ENCODE peak calls at places on chromosomes 3 and 15, in four cellular contexts. One of them, this sample, is unnamed.

GRCh38 chr15:50260969-50261496 is 4.5 kb downstream of the HDC start:
- DNase-seq in HL-60: no peak
- DNase-seq in GM12878: no peak
- DNase-seq in K562: peak
- DNase-seq in this sample: no peak

GRCh38 chr3:55200916-55201315 is 273.1 kb upstream of the LRTM1 start:
- DNase-seq in HL-60: no peak
- DNase-seq in GM12878: no peak
- DNase-seq in K562: no peak
- DNase-seq in this sample: no peak

GRCh38 chr3:81497565-81497964 is 263.9 kb downstream of the GBE1 start:
- DNase-seq in HL-60: no peak
- DNase-seq in GM12878: no peak
- DNase-seq in K562: no peak
- DNase-seq in this sample: no peak

GRCh38 chr3:192156382-192156781 is 571.0 kb downstream of the FGF12 start:
- DNase-seq in HL-60: no peak
- DNase-seq in GM12878: no peak
- DNase-seq in K562: no peak
- DNase-seq in this sample: no peak

GRCh38 chr15:64865998-64866520 is 24.3 kb downstream of the PLEKHO2 start:
- DNase-seq in HL-60: no peak
- DNase-seq in GM12878: no peak
- DNase-seq in K562: no peak
- DNase-seq in this sample: no peak

GRCh38 chr3:74066456-74066855 is 441.7 kb upstream of the PDZRN3 start:
- DNase-seq in HL-60: no peak
- DNase-seq in GM12878: no peak
- DNase-seq in K562: no peak
- DNase-seq in this sample: no peak

GRCh38 chr15:44033894-44034293 is 161.2 kb downstream of the FRMD5 start:
- DNase-seq in HL-60: no peak
- DNase-seq in GM12878: no peak
- DNase-seq in K562: no peak
- DNase-seq in this sample: no peak

GRCh38 chr3:142448424-142448823 is 587 bp upstream of the XRN1 start:
- DNase-seq in HL-60: no peak
- DNase-seq in GM12878: no peak
- DNase-seq in K562: peak
- DNase-seq in this sample: no peak

GRCh38 chr3:3610581-3611298 is 188.5 kb upstream of the LRRN1 start:
- DNase-seq in HL-60: no peak
- DNase-seq in GM12878: no peak
- DNase-seq in K562: no peak
- DNase-seq in this sample: no peak

GRCh38 chr15:63856711-63857458 is 23.1 kb upstream of the HERC1 start:
- DNase-seq in HL-60: no peak
- DNase-seq in GM12878: no peak
- DNase-seq in K562: no peak
- DNase-seq in this sample: no peak

GRCh38 chr3:182954553-182954952 is 25.8 kb downstream of the DCUN1D1 start:
- DNase-seq in HL-60: no peak
- DNase-seq in GM12878: no peak
- DNase-seq in K562: no peak
- DNase-seq in this sample: no peak

GRCh38 chr15:59315914-59316428 is 56.7 kb downstream of the MYO1E start:
- DNase-seq in HL-60: no peak
- DNase-seq in GM12878: no peak
- DNase-seq in K562: no peak
- DNase-seq in this sample: no peak

GRCh38 chr3:136142592-136142991 is 53.5 kb downstream of the MSL2 start:
- DNase-seq in HL-60: no peak
- DNase-seq in GM12878: no peak
- DNase-seq in K562: no peak
- DNase-seq in this sample: no peak

GRCh38 chr3:8976540-8977182 is 13.4 kb upstream of the RAD18 start:
- DNase-seq in HL-60: no peak
- DNase-seq in GM12878: no peak
- DNase-seq in K562: no peak
- DNase-seq in this sample: no peak

GRCh38 chr15:34043391-34043790 is 4.4 kb upstream of the AVEN start:
- DNase-seq in HL-60: no peak
- DNase-seq in GM12878: no peak
- DNase-seq in K562: no peak
- DNase-seq in this sample: no peak

GRCh38 chr3:188881954-188882641 is 289.7 kb upstream of the TPRG1 start:
- DNase-seq in HL-60: no peak
- DNase-seq in GM12878: no peak
- DNase-seq in K562: no peak
- DNase-seq in this sample: no peak

GRCh38 chr15:30922469-30923311 is 19.0 kb downstream of the FAN1 start:
- DNase-seq in HL-60: no peak
- DNase-seq in GM12878: no peak
- DNase-seq in K562: no peak
- DNase-seq in this sample: no peak

GRCh38 chr3:12340506-12340905 is 51.6 kb downstream of the PPARG start:
- DNase-seq in HL-60: no peak
- DNase-seq in GM12878: no peak
- DNase-seq in K562: no peak
- DNase-seq in this sample: no peak

GRCh38 chr15:68797589-68798377 is 22.9 kb downstream of the ANP32A start:
- DNase-seq in HL-60: no peak
- DNase-seq in GM12878: no peak
- DNase-seq in K562: peak
- DNase-seq in this sample: no peak

GRCh38 chr15:46151786-46152185 is 517.0 kb downstream of the SQOR start:
- DNase-seq in HL-60: no peak
- DNase-seq in GM12878: no peak
- DNase-seq in K562: no peak
- DNase-seq in this sample: no peak

GRCh38 chr3:29183346-29184087 is 97.4 kb upstream of the RBMS3 start:
- DNase-seq in HL-60: no peak
- DNase-seq in GM12878: no peak
- DNase-seq in K562: no peak
- DNase-seq in this sample: no peak

GRCh38 chr3:158106773-158107461 is 697 bp upstream of the SHOX2 start:
- DNase-seq in HL-60: no peak
- DNase-seq in GM12878: no peak
- DNase-seq in K562: no peak
- DNase-seq in this sample: no peak

GRCh38 chr15:57505949-57506391 is 85.7 kb upstream of the MYZAP start:
- DNase-seq in HL-60: no peak
- DNase-seq in GM12878: no peak
- DNase-seq in K562: no peak
- DNase-seq in this sample: no peak

GRCh38 chr15:68500363-68501317 is 68.7 kb upstream of the ITGA11 start:
- DNase-seq in HL-60: no peak
- DNase-seq in GM12878: no peak
- DNase-seq in K562: no peak
- DNase-seq in this sample: no peak

GRCh38 chr3:43759297-43759782 is 68.6 kb downstream of the ABHD5 start:
- DNase-seq in HL-60: no peak
- DNase-seq in GM12878: no peak
- DNase-seq in K562: peak
- DNase-seq in this sample: no peak

GRCh38 chr3:98972155-98972554 is 70.7 kb upstream of the DCBLD2 start:
- DNase-seq in HL-60: no peak
- DNase-seq in GM12878: no peak
- DNase-seq in K562: no peak
- DNase-seq in this sample: no peak
- TF ChIP-seq POLR2AphosphoS5 in HL-60: no peak
- TF ChIP-seq POLR2AphosphoS5 in GM12878: no peak
- TF ChIP-seq POLR2AphosphoS5 in K562: no peak
- TF ChIP-seq POLR2AphosphoS5 in this sample: no peak

GRCh38 chr3:172646439-172647015 is 64.3 kb downstream of the NCEH1 start:
- DNase-seq in HL-60: no peak
- DNase-seq in GM12878: no peak
- DNase-seq in K562: no peak
- DNase-seq in this sample: no peak
- TF ChIP-seq SPI1 in HL-60: no peak
- TF ChIP-seq SPI1 in GM12878: no peak
- TF ChIP-seq SPI1 in K562: no peak
- TF ChIP-seq SPI1 in this sample: no peak

GRCh38 chr3:77207753-77208152 is 167.9 kb downstream of the ROBO2 start:
- DNase-seq in HL-60: no peak
- DNase-seq in GM12878: no peak
- DNase-seq in K562: no peak
- DNase-seq in this sample: no peak
- TF ChIP-seq POLR2AphosphoS5 in HL-60: no peak
- TF ChIP-seq POLR2AphosphoS5 in GM12878: no peak
- TF ChIP-seq POLR2AphosphoS5 in K562: no peak
- TF ChIP-seq POLR2AphosphoS5 in this sample: no peak

GRCh38 chr3:126349071-126349470 is 8.1 kb downstream of the KLF15 start:
- DNase-seq in HL-60: no peak
- DNase-seq in GM12878: no peak
- DNase-seq in K562: no peak
- DNase-seq in this sample: no peak
- TF ChIP-seq SPI1 in HL-60: no peak
- TF ChIP-seq SPI1 in GM12878: no peak
- TF ChIP-seq SPI1 in K562: no peak
- TF ChIP-seq SPI1 in this sample: no peak

GRCh38 chr3:108127301-108127988 is 36.6 kb upstream of the CD47 start:
- DNase-seq in HL-60: no peak
- DNase-seq in GM12878: peak
- DNase-seq in K562: no peak
- DNase-seq in this sample: no peak

GRCh38 chr3:108126348-108126747 is 35.5 kb upstream of the CD47 start:
- DNase-seq in HL-60: no peak
- DNase-seq in GM12878: no peak
- DNase-seq in K562: no peak
- DNase-seq in this sample: no peak

GRCh38 chr3:108125151-108125540 is 34.3 kb upstream of the CD47 start:
- DNase-seq in HL-60: no peak
- DNase-seq in GM12878: no peak
- DNase-seq in K562: no peak
- DNase-seq in this sample: no peak

GRCh38 chr3:108124337-108125150 is 33.7 kb upstream of the CD47 start:
- DNase-seq in HL-60: peak
- DNase-seq in GM12878: peak
- DNase-seq in K562: peak
- DNase-seq in this sample: no peak

DNA sequence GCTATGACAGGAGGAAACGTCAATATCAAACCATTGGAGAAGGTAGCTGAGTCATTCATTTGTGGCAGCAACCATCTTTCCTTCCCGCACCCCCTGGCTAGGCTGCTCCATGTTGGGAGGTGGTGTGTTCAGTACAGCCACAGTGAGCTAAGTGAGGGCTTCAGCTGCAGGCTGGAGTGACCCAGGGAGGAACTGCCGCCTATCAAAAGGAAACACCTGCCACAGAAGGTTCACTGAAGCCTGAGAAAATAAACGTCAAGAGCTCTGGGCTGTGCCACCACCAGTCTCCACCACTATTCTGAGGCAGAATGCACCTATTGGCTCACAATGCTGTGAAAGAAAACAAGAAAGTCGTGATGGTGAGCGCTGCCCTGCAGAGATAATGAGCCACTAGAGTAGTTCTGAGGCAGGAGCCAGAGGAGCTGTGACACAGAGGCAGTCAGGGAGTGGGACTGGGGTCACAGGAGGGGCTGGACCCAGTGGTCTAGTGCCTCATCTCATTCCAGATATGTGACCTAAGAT is 34.8 kb upstream of the CD47 start:
- DNase-seq in HL-60: peak
- DNase-seq in GM12878: peak
- DNase-seq in K562: peak
- DNase-seq in this sample: no peak
- TF ChIP-seq POLR2AphosphoS5 in HL-60: peak
- TF ChIP-seq POLR2AphosphoS5 in GM12878: peak
- TF ChIP-seq POLR2AphosphoS5 in K562: peak
- TF ChIP-seq POLR2AphosphoS5 in this sample: peak

GRCh38 chr3:18308096-18308495 is 117.0 kb downstream of the SATB1 start:
- DNase-seq in HL-60: no peak
- DNase-seq in GM12878: no peak
- DNase-seq in K562: no peak
- DNase-seq in this sample: no peak
- TF ChIP-seq SPI1 in HL-60: no peak
- TF ChIP-seq SPI1 in GM12878: no peak
- TF ChIP-seq SPI1 in K562: no peak
- TF ChIP-seq SPI1 in this sample: no peak

GRCh38 chr15:88649286-88649733 is 10.5 kb downstream of the ISG20 start:
- DNase-seq in HL-60: no peak
- DNase-seq in GM12878: no peak
- DNase-seq in K562: no peak
- DNase-seq in this sample: peak

GRCh38 chr15:88647362-88648105 is 8.7 kb downstream of the ISG20 start:
- DNase-seq in HL-60: no peak
- DNase-seq in GM12878: no peak
- DNase-seq in K562: no peak
- DNase-seq in this sample: no peak

GRCh38 chr15:88649753-88650551 is 11.1 kb downstream of the ISG20 start:
- DNase-seq in HL-60: no peak
- DNase-seq in GM12878: no peak
- DNase-seq in K562: no peak
- DNase-seq in this sample: no peak

GRCh38 chr15:88646951-88647350 is 8.1 kb downstream of the ISG20 start:
- DNase-seq in HL-60: no peak
- DNase-seq in GM12878: no peak
- DNase-seq in K562: no peak
- DNase-seq in this sample: no peak

GRCh38 chr15:88648357-88649214 is 9.8 kb downstream of the ISG20 start:
- DNase-seq in HL-60: no peak
- DNase-seq in GM12878: no peak
- DNase-seq in K562: no peak
- DNase-seq in this sample: no peak
- TF ChIP-seq POLR2AphosphoS5 in HL-60: no peak
- TF ChIP-seq POLR2AphosphoS5 in GM12878: no peak
- TF ChIP-seq POLR2AphosphoS5 in K562: no peak
- TF ChIP-seq POLR2AphosphoS5 in this sample: no peak

This sample was measured in GM12891.